ENCODE peak calls at places on chromosome 7, in seven cellular contexts. F, L, C, U, Q, W and K are unnamed samples.

GRCh38 chr7:83130623-83131545 is 31.8 kb downstream of the PCLO start:
- DNase-seq in C (no peak), U (no peak), Q (no peak), L (no peak), W (no peak), F (no peak), K (no peak)

GRCh38 chr7:139730746-139731612 is 46.8 kb downstream of the HIPK2 start:
- DNase-seq in U (peak; percentile 74), Q (no peak), W (no peak), C (peak; percentile 78), L (peak; percentile 23), F (peak; percentile 55), K (no peak)

GRCh38 chr7:140035400-140036223 is 27.1 kb downstream of the PARP12 start:
- DNase-seq in W (no peak), Q (no peak), F (no peak), L (no peak), C (no peak), U (no peak), K (peak; percentile 43)

GRCh38 chr7:32223721-32224120 is 153.5 kb upstream of the PDE1C start:
- DNase-seq in C (no peak), L (peak; percentile 30), U (no peak), F (no peak), Q (no peak), W (no peak), K (no peak)

GRCh38 chr7:11177793-11178192 is 204.1 kb downstream of the PHF14 start:
- DNase-seq in C (no peak), W (no peak), Q (no peak), U (no peak), F (no peak), L (no peak), K (no peak)

GRCh38 chr7:75915416-75916156 is 631 bp downstream of the POR start:
- DNase-seq in C (peak; percentile 71), L (peak; percentile 70), F (no peak), U (peak; percentile 37), W (peak; percentile 44), Q (no peak), K (peak; percentile 50)

GRCh38 chr7:90563286-90563685 is 32.8 kb upstream of the CDK14 start:
- DNase-seq in C (no peak), U (no peak), F (no peak), L (no peak), W (no peak), Q (no peak), K (no peak)

GRCh38 chr7:33724201-33724600 is 181.1 kb upstream of the BMPER start:
- DNase-seq in Q (no peak), F (no peak), C (no peak), L (peak; percentile 59), U (no peak), W (no peak), K (no peak)

GRCh38 chr7:102450242-102450641 is 14.4 kb downstream of the ALKBH4 start:
- DNase-seq in U (peak; percentile 61), F (no peak), Q (no peak), C (no peak), W (no peak), L (peak; percentile 50), K (no peak)

GRCh38 chr7:148963583-148964509 is 64.5 kb downstream of the PDIA4 start:
- DNase-seq in C (no peak), W (no peak), F (no peak), L (peak; percentile 60), U (no peak), Q (no peak), K (peak; percentile 35)

GRCh38 chr7:6691609-6692106 is 15.1 kb downstream of the ZNF12 start:
- DNase-seq in F (no peak), U (no peak), W (no peak), Q (no peak), L (no peak), C (no peak), K (no peak)

GRCh38 chr7:1623810-1624209 is 46.3 kb upstream of the ELFN1 start:
- DNase-seq in C (no peak), W (no peak), U (no peak), Q (no peak), F (no peak), L (no peak), K (no peak)

GRCh38 chr7:1981878-1982230 is 250.9 kb downstream of the MAD1L1 start:
- DNase-seq in C (no peak), Q (no peak), L (no peak), W (no peak), F (no peak), U (no peak), K (no peak)

GRCh38 chr7:44977304-44977858 is 1.4 kb downstream of the MYO1G start:
- DNase-seq in F (no peak), C (no peak), L (no peak), U (peak; percentile 47), Q (peak; percentile 39), W (no peak), K (no peak)

GRCh38 chr7:98964596-98964995 is 86.3 kb downstream of the TRRAP start:
- DNase-seq in C (no peak), F (no peak), Q (no peak), U (no peak), L (no peak), W (no peak), K (no peak)

GRCh38 chr7:126803060-126803665 is 449.6 kb downstream of the GRM8 start:
- DNase-seq in U (peak; percentile 11), C (peak; percentile 75), Q (peak; percentile 43), L (peak; percentile 86), W (peak; percentile 85), F (no peak), K (peak; percentile 83)

GRCh38 chr7:2198760-2199159 is 34.0 kb downstream of the MAD1L1 start:
- DNase-seq in L (no peak), U (no peak), Q (no peak), C (no peak), F (no peak), W (no peak), K (no peak)

GRCh38 chr7:66070222-66070621 is 5.4 kb upstream of the ASL start:
- DNase-seq in L (no peak), U (no peak), C (no peak), F (no peak), W (no peak), Q (no peak), K (no peak)

DNA sequence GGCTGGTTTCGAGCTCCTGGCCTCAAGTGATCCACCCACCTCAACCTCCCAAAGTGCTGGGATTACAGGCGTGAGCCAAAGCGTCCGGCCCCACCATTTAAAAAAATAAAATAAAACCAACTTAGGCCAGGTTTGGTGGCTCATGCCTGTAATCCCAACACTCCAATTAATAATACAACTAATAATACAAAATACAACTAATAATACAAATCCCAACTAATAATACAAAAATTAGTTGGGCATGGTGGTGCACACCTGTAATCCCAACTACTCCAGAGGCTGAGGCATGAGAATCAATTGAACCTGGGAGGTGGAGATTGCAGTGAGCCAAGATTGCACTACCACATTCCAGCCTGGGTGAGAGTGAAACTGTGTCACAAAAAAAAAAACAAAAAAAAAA is 27.6 kb downstream of the CEP41 start:
- DNase-seq in F (no peak), Q (no peak), C (no peak), W (no peak), L (no peak), U (no peak), K (no peak)
- H3K4me1 ChIP-seq in F (peaks cover 8% of the 10 kb centered on the region), Q (peaks cover 5% of the 10 kb centered on the region), C (peaks cover 21% of the 10 kb centered on the region), W (peaks cover 36% of the 10 kb centered on the region), L (no peaks in the 10 kb centered on the region), U (peaks cover 48% of the 10 kb centered on the region), K (peaks cover 30% of the 10 kb centered on the region)

DNA sequence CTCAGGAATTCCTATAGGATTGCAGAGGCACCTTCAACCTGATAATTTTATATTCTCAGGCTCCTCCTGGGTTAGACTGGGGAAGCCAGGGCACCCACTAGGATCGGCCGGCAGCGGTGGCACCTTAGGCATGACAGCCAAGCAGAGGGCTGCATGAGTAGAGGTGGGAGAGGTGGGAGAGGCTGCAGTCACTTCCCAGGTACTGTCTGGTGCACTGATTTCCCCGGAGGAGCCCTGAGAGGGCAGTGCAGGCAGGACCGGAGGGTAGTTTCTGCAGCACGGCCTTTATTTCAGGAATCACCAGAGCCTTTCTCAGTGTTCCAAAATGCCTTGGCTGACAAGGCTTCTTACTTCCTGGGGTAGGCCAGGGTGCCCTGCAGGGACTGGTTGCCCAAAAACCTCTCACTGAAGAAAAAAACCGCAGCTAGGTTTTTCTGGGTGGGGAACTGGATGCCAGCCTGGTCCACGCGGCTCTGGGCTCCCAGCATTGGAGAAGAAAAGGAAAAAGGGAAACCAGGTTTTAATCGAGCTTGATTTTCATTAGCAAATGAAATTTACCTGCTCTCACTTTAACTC is 3.6 kb upstream of the HOXA13 start:
- DNase-seq in W (no peak), L (peak; percentile 50), C (no peak), Q (no peak), U (no peak), F (no peak), K (no peak)
- H3K4me3 ChIP-seq in W (peak overlapping the region; percentile 25), L (no peak overlapping the region), C (no peak overlapping the region), Q (no peak overlapping the region), U (no peak overlapping the region), F (no peak overlapping the region), K (no peak overlapping the region)

GRCh38 chr7:111954474-111955311 is 251.5 kb downstream of the DOCK4 start:
- DNase-seq in F (no peak), Q (no peak), U (no peak), W (no peak), L (peak; percentile 52), C (peak; percentile 41), K (no peak)
- H3K4me1 ChIP-seq in F (peaks cover 64% of the 10 kb centered on the region), Q (peaks cover 13% of the 10 kb centered on the region), U (no peaks in the 10 kb centered on the region), W (no peaks in the 10 kb centered on the region), L (peaks cover 3% of the 10 kb centered on the region), C (peaks cover 43% of the 10 kb centered on the region), K (peaks cover 6% of the 10 kb centered on the region)

GRCh38 chr7:30320392-30320791 is 36.0 kb downstream of the ZNRF2 start:
- DNase-seq in W (no peak), Q (no peak), C (no peak), L (no peak), F (no peak), U (no peak), K (no peak)
- H3K4me3 ChIP-seq in W (no peak overlapping the region), Q (no peak overlapping the region), C (no peak overlapping the region), L (no peak overlapping the region), F (no peak overlapping the region), U (peak overlapping the region; percentile 38), K (no peak overlapping the region)